ENCODE peak calls at places on chromosomes 4 and X, in five cellular contexts. Y, U, A, J and Z are unnamed samples.

GRCh38 chrX:139207655-139208054 is 322.9 kb upstream of the F9 start:
- DNase-seq in Y (no peak), U (no peak), A (no peak), J (no peak), Z (no peak)

GRCh38 chr4:169397762-169398161 is 127.0 kb upstream of the SH3RF1 start:
- DNase-seq in Y (no peak), U (no peak), A (no peak), J (no peak), Z (no peak)

GRCh38 chr4:185904381-185904780 is 92.4 kb upstream of the SORBS2 start:
- DNase-seq in Y (no peak), U (no peak), A (no peak), J (no peak), Z (no peak)

GRCh38 chr4:1564535-1565375 is 119.4 kb downstream of the FAM53A start:
- DNase-seq in Y (no peak), U (peak), A (peak), J (no peak), Z (no peak)

GRCh38 chrX:55008571-55009358 is 8.6 kb downstream of the APEX2 start:
- DNase-seq in Y (no peak), U (no peak), A (peak), J (no peak), Z (no peak)

GRCh38 chr4:16197842-16198241 is 28.4 kb downstream of the TAPT1 start:
- DNase-seq in Y (no peak), U (no peak), A (no peak), J (no peak), Z (no peak)

GRCh38 chrX:51743179-51743957 is at the start of gene GSPT2:
- DNase-seq in Y (peak), U (peak), A (peak), J (peak), Z (peak)

GRCh38 chr4:137378393-137379290 is 153.7 kb downstream of the PCDH18 start:
- DNase-seq in Y (no peak), U (no peak), A (no peak), J (no peak), Z (no peak)

GRCh38 chr4:87555751-87556619 is 26.8 kb upstream of the SPARCL1 start:
- DNase-seq in Y (no peak), U (no peak), A (no peak), J (peak), Z (peak)

GRCh38 chr4:151296227-151296626 is 19.3 kb downstream of the PRSS48 start:
- DNase-seq in Y (no peak), U (no peak), A (no peak), J (no peak), Z (no peak)

GRCh38 chr4:66160606-66161005 is 490.3 kb upstream of the EPHA5 start:
- DNase-seq in Y (no peak), U (no peak), A (no peak), J (no peak), Z (no peak)

GRCh38 chr4:184355111-184355604 is 119.2 kb downstream of the IRF2 start:
- DNase-seq in Y (no peak), U (no peak), A (peak), J (no peak), Z (peak)

GRCh38 chr4:186857793-186858192 is 134.1 kb upstream of the FAT1 start:
- DNase-seq in Y (no peak), U (no peak), A (no peak), J (no peak), Z (no peak)

GRCh38 chr4:186074189-186074588 is 5.2 kb downstream of the TLR3 start:
- DNase-seq in Y (peak), U (no peak), A (no peak), J (no peak), Z (no peak)

GRCh38 chr4:123832173-123833026 is 435.8 kb downstream of the SPRY1 start:
- DNase-seq in Y (no peak), U (peak), A (no peak), J (no peak), Z (no peak)

GRCh38 chr4:5050520-5050955 is 742 bp upstream of the STK32B start:
- DNase-seq in Y (peak), U (peak), A (peak), J (peak), Z (peak)

GRCh38 chrX:110568396-110568795 is 209.7 kb downstream of the RTL9 start:
- DNase-seq in Y (no peak), U (no peak), A (no peak), J (no peak), Z (no peak)

GRCh38 chr4:6372649-6373525 is 99.5 kb downstream of the PPP2R2C start:
- DNase-seq in Y (no peak), U (peak), A (peak), J (peak), Z (peak)

GRCh38 chrX:103518571-103518970 is 718 bp downstream of the RAB40A start:
- DNase-seq in Y (no peak), U (no peak), A (no peak), J (no peak), Z (no peak)

GRCh38 chr4:34250562-34250961 is 1993.8 kb downstream of the ARAP2 start:
- DNase-seq in Y (no peak), U (no peak), A (peak), J (no peak), Z (no peak)

GRCh38 chr4:88452941-88453340 is 4.0 kb upstream of the HERC5 start:
- DNase-seq in Y (no peak), U (no peak), A (no peak), J (no peak), Z (no peak)

GRCh38 chr4:7803992-7804758 is 135.5 kb downstream of the AFAP1 start:
- DNase-seq in Y (peak), U (peak), A (peak), J (peak), Z (peak)

GRCh38 chr4:187383181-187383580 is 612.4 kb upstream of the ZFP42 start:
- DNase-seq in Y (no peak), U (no peak), A (no peak), J (no peak), Z (no peak)

GRCh38 chrX:19839770-19840254 is 47.6 kb downstream of the SH3KBP1 start:
- DNase-seq in Y (no peak), U (no peak), A (peak), J (no peak), Z (peak)

GRCh38 chr4:119655111-119655837 is 26.7 kb upstream of the PDE5A start:
- DNase-seq in Y (no peak), U (no peak), A (no peak), J (no peak), Z (no peak)

GRCh38 chrX:112849010-112849409 is 8.4 kb upstream of the AMOT start:
- DNase-seq in Y (no peak), U (no peak), A (no peak), J (no peak), Z (no peak)

DNA sequence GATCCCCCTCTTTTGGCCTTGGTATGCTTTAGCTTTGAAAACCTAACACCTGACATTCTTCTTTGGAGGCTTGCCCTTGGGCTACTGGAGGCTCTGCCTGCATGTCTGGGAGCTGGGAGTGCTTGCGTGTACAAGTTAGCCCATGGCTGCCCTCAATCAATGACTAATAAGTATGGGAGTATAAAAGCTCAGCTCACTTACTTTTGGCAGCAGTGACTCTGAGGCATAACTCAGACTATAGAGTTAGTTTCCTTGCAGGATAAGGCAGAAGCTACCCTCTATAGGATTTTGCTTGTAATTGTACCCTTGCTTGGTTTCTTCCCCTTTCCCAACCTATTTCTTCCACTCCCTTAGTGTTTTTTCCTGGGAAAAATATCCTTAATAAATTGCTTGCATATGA is 247.9 kb downstream of the PPP1R2C start:
- DNase-seq in Y (no peak), U (no peak), A (no peak), J (no peak), Z (no peak)
- TF ChIP-seq CTCF in Y (no peak), U (no peak), A (no peak), J (no peak), Z (no peak)

DNA sequence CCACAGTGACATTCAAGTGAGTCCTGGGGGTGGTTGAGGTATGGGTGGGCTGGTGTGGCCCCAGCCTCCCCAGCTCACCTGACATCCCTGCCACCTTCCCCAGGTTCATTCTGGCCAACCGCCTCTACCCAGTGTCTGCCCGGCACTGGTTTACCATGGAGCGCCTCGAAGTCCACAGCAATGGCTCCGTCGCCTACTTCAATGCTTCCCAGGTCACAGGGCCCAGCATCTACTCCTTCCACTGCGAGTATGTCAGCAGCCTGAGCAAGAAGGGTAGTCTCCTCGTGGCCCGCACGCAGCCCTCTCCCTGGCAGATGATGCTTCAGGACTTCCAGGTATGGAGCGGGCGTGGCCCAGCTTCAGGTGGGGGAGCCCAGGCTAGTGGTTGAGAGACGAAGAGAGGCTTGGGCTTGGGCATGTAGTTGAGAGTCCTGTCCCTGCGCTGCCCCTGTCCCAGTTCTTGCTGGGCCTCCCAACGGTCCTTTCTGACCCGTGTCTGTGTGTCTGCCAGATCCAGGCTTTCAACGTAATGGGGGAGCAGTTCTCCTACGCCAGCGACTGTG is 1.7 kb upstream of the GDI1 start:
- DNase-seq in Y (no peak), U (no peak), A (no peak), J (no peak), Z (no peak)
- H3K4me3 ChIP-seq in Y (no peak), U (no peak), A (no peak), J (no peak), Z (no peak)

GRCh38 chrX:1788300-1788911 is 173.5 kb downstream of the ASMT start:
- DNase-seq in Y (no peak), U (no peak), A (no peak), J (no peak), Z (no peak)

GRCh38 chrX:1778817-1779216 is 164.0 kb downstream of the ASMT start:
- DNase-seq in Y (no peak), U (no peak), A (no peak), J (peak), Z (no peak)

GRCh38 chrX:1784773-1785172 is 169.9 kb downstream of the ASMT start:
- DNase-seq in Y (no peak), U (no peak), A (no peak), J (no peak), Z (no peak)
- TF ChIP-seq CTCF in Y (no peak), U (no peak), A (peak), J (peak), Z (no peak)

GRCh38 chr4:138513535-138513934 is 271.4 kb upstream of the SLC7A11 start:
- DNase-seq in Y (no peak), U (no peak), A (no peak), J (no peak), Z (no peak)
- H3K4me3 ChIP-seq in Y (no peak), U (no peak), A (no peak), J (no peak), Z (no peak)

GRCh38 chr4:85228264-85228663 is 246.7 kb upstream of the ARHGAP24 start:
- DNase-seq in Y (no peak), U (no peak), A (peak), J (no peak), Z (peak)
- TF ChIP-seq CTCF in Y (no peak), U (no peak), A (peak), J (no peak), Z (peak)

GRCh38 chr4:68950033-68950432 is 1.6 kb downstream of the UGT2A3 start:
- DNase-seq in Y (no peak), U (no peak), A (no peak), J (no peak), Z (no peak)
- H3K4me3 ChIP-seq in Y (no peak), U (no peak), A (no peak), J (no peak), Z (no peak)

DNA sequence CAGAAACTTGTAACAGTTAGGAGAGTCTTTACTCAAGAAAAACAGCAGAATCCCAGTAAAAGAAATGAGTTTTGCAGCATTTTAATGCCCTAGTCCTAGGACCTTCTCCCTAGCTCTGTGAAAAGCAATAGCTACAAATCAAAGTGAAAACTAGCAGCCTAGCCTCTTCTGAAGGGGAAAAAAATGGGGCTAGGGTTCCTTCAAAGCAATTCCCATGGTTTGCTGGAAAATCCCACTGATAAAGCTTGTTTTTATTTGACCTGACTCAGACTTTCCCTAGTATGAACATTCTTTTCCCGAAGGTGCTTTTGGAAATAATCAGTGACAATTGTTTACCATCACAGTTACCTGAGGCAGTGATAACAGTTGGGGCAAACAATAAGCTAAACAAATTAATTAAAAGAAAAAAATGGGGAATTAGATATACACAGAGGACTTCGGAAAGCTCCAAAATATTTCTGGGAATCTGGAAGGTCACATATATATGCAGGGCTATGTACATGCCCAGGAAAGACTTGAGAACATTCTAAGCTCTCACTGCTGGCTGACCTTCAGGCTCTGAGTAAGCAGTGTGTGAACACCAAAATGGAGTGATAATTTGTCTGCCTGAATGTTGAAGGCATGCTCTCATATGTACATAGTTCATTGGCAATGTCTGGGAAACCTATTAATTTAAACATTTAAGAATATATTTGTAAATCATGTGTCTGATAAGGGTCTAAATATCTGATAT is 285.9 kb downstream of the KCTD8 start:
- DNase-seq in Y (no peak), U (no peak), A (no peak), J (no peak), Z (no peak)
- TF ChIP-seq CTCF in Y (no peak), U (no peak), A (no peak), J (no peak), Z (no peak)

DNA sequence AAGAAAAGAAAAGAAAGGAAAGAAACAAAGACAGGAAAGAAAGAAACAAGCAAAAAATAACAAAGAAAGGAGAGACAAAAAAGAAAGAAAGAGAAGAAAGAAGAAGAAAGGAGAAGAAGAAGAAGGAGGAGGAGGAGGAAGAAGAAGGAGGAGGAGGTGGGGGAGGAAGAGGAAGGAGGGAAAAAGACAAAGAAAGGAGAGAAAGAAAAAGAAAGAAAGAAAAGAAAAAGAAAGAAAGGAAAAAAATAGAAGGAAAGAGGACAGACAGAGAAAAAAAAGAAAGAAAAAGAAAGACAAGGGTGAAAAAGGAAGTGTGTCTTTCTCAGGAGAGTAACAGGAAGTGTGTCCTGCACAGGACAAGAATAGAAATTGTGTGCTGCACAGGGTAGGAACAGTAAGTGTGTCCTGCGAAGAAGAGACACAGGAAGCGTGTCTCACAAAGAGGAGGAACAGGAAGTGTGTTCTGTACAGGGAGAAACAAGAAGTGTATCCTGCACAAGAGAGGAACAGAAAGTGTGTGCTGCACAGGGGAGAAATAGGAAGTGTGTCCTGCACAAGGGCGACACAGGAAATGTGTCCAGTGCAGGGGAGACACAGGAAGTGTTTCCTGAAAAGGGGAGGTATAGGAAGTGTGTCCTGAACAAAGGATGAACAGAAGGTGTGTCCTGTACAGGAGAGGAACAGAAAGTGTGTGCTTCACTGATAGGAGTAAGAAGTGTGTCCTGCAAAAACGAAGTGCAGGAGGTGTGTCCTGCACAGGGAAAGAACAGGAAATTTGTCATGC is 101.2 kb downstream of the ARSF start:
- DNase-seq in Y (no peak), U (no peak), A (peak), J (no peak), Z (peak)
- H3K4me3 ChIP-seq in Y (no peak), U (no peak), A (no peak), J (no peak), Z (no peak)

GRCh38 chr4:108168672-108169562 is at the start of gene LEF1:
- DNase-seq in Y (peak), U (peak), A (no peak), J (no peak), Z (peak)
- TF ChIP-seq CTCF in Y (no peak), U (no peak), A (no peak), J (no peak), Z (no peak)

DNA sequence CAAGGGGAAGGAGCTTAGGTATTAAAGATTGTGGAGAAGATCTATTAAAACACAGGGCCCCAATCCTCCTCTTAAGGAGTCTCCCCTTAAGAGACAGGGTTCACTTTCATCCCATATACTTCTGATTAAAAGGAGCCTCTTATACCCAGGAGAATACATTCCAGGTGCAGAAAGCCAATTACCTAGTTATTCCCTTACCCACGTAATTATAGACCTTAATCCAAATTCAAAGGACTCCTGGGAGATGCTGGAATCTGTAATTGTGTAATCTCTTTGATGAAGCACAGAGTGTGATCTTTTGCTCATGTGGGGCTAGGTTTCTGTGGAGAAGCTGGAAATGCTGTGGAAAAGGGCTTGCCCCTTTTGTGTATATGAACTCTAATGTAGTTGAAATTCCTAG is 1.4 kb upstream of the SEC24B start:
- DNase-seq in Y (no peak), U (no peak), A (no peak), J (no peak), Z (no peak)
- H3K4me3 ChIP-seq in Y (peak), U (no peak), A (no peak), J (no peak), Z (no peak)